ENCODE peak calls at places on chromosomes 4 and X, in six cellular contexts. P is HCT116; N is neural progenitor cell; X is CD8-positive, alpha-beta memory T cell; E is heart right ventricle; Z is endodermal cell. W is an unnamed sample.

GRCh38 chr4:17276821-17277220 is 235.1 kb downstream of the QDPR start:
- DNase-seq in P (no peak), N (no peak), X (no peak), E (peak; percentile 29), Z (no peak), W (peak; percentile 80)

GRCh38 chr4:86825511-86825910 is 23.7 kb downstream of the SLC10A6 start:
- DNase-seq in P (no peak), N (no peak), X (no peak), E (no peak), Z (no peak), W (no peak)

GRCh38 chrX:10011261-10011931 is 44.2 kb downstream of the CLDN34 start:
- DNase-seq in P (no peak), N (peak; percentile 58), X (no peak), E (no peak), Z (peak; percentile 59), W (no peak)

GRCh38 chr4:113776679-113777078 is 15.1 kb upstream of the CAMK2D start:
- DNase-seq in P (no peak), N (no peak), X (no peak), E (no peak), Z (peak; percentile 67), W (no peak)

GRCh38 chr4:11954093-11954492 is 525.4 kb upstream of the HS3ST1 start:
- DNase-seq in P (peak; percentile 44), N (peak; percentile 44), X (no peak), E (no peak), Z (peak; percentile 64), W (no peak)

GRCh38 chrX:46506076-46506475 is 39.1 kb downstream of the ZNF674 start:
- DNase-seq in P (no peak), N (no peak), X (no peak), E (no peak), Z (no peak), W (no peak)

GRCh38 chr4:5399790-5400421 is 308.5 kb downstream of the EVC2 start:
- DNase-seq in P (peak; percentile 8), N (peak; percentile 70), X (no peak), E (no peak), Z (peak; percentile 78), W (no peak)

GRCh38 chrX:23052324-23052723 is 52.6 kb downstream of the DDX53 start:
- DNase-seq in P (no peak), N (no peak), X (no peak), E (no peak), Z (no peak), W (no peak)

DNA sequence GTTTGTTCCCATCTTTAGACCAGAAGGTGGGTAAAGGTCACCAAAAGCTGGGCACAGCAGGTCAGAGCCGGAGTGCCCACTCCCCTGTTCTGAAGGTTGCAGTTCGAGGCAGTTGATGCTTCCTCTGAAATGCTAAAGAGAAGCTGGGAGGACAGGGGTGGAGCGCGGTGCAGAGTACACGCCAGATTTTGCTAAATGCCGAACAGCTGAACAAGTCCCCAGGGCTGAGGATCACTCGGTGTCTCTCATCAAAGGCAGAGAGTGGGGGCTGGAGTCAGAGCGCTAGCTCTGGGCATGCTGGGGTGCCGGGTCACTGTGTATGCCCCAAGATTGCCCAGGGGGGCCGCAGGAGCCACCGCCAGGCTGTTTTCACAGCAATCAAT is 197.0 kb downstream of the BCOR start:
- DNase-seq in P (no peak), N (peak; percentile 36), X (no peak), E (no peak), Z (peak; percentile 67), W (no peak)
- H3K4me3 ChIP-seq in P (no peak overlapping the region), N (no peak overlapping the region), X (no peak overlapping the region), E (no peak overlapping the region), Z (no peak overlapping the region), W (no peak overlapping the region)

DNA sequence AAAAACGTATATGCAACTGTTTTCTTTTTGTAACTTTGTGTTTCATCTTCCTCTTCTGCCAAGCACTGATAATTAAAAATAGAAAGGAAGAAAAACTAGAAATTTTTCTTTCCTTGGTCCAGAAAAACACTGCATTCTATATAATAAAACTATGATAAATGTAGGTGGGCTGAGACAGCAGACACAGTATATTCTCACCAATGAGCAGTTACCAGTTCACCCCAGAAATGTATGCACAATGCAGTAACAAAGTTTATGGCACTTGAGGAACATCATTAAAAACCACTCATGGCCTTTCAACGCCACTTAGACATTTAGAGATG is 79.4 kb downstream of the FAT1 start:
- DNase-seq in P (no peak), N (no peak), X (no peak), E (no peak), Z (no peak), W (no peak)
- H3K4me3 ChIP-seq in P (no peak overlapping the region), N (no peak overlapping the region), X (no peak overlapping the region), E (no peak overlapping the region), Z (no peak overlapping the region), W (no peak overlapping the region)

DNA sequence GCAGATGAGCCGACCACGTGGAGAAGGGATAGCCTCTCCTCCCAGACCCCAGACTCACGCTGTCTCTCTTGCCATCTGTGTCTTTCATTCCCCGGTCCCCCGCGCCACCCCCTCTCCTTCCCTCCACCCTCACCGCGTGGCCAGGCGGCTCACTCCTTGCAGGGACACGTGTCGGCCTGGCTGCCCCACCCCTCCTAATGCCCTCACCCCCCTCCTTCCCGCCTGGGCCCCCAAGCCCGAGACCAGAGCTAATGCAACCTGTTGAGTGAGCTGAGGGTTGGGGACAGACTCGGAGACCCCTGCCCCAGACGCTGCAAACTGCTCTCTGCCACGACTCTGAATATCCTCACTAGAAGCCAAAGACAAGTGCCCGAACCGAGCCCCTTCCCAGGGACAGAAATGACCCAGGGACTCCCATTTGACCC is 1.8 kb downstream of the SLC38A5 start:
- DNase-seq in P (no peak), N (peak; percentile 14), X (peak; percentile 5), E (no peak), Z (peak; percentile 50), W (no peak)
- H3K4me3 ChIP-seq in P (peak overlapping the region; percentile 62), N (peak overlapping the region; percentile 35), X (peak overlapping the region; percentile 74), E (peak overlapping the region; percentile 28), Z (peak overlapping the region; percentile 85), W (no peak overlapping the region)

GRCh38 chrX:16870095-16870860 is at the start of gene RBBP7:
- DNase-seq in P (peak; percentile 67), N (peak; percentile 98), X (peak; percentile 87), E (peak; percentile 92), Z (peak; percentile 98), W (peak; percentile 98)

GRCh38 chrX:16868920-16869319 is 1.2 kb downstream of the RBBP7 start:
- DNase-seq in P (no peak), N (no peak), X (no peak), E (no peak), Z (no peak), W (no peak)

GRCh38 chrX:16870861-16871584 is 861 bp upstream of the RBBP7 start:
- DNase-seq in P (no peak), N (peak; percentile 85), X (no peak), E (peak; percentile 39), Z (peak; percentile 88), W (peak; percentile 57)

GRCh38 chrX:16869393-16870094 is 618 bp downstream of the RBBP7 start:
- DNase-seq in P (no peak), N (peak; percentile 87), X (peak; percentile 44), E (peak; percentile 44), Z (peak; percentile 83), W (peak; percentile 60)

GRCh38 chrX:16867947-16868346 is 2.2 kb downstream of the RBBP7 start:
- DNase-seq in P (no peak), N (no peak), X (no peak), E (no peak), Z (no peak), W (no peak)
- H3K4me3 ChIP-seq in P (peak overlapping the region; percentile 74), N (peak overlapping the region; percentile 91), X (no peak overlapping the region), E (no peak overlapping the region), Z (peak overlapping the region; percentile 88), W (no peak overlapping the region)

GRCh38 chrX:37686348-37686736 is 751 bp downstream of the XK start:
- DNase-seq in P (no peak), N (no peak), X (no peak), E (no peak), Z (no peak), W (no peak)
- H3K4me3 ChIP-seq in P (peak overlapping the region; percentile 50), N (peak overlapping the region; percentile 36), X (no peak overlapping the region), E (peak overlapping the region; percentile 54), Z (peak overlapping the region; percentile 45), W (no peak overlapping the region)

GRCh38 chr4:16225139-16225538 is 1.1 kb downstream of the TAPT1 start:
- DNase-seq in P (no peak), N (no peak), X (no peak), E (no peak), Z (no peak), W (no peak)

GRCh38 chr4:16224669-16225068 is 1.6 kb downstream of the TAPT1 start:
- DNase-seq in P (no peak), N (no peak), X (no peak), E (no peak), Z (no peak), W (no peak)

GRCh38 chr4:16222957-16223527 is 3.2 kb downstream of the TAPT1 start:
- DNase-seq in P (no peak), N (no peak), X (no peak), E (no peak), Z (no peak), W (no peak)

GRCh38 chr4:16225681-16225995 is 633 bp downstream of the TAPT1 start:
- DNase-seq in P (no peak), N (no peak), X (no peak), E (no peak), Z (no peak), W (no peak)

DNA sequence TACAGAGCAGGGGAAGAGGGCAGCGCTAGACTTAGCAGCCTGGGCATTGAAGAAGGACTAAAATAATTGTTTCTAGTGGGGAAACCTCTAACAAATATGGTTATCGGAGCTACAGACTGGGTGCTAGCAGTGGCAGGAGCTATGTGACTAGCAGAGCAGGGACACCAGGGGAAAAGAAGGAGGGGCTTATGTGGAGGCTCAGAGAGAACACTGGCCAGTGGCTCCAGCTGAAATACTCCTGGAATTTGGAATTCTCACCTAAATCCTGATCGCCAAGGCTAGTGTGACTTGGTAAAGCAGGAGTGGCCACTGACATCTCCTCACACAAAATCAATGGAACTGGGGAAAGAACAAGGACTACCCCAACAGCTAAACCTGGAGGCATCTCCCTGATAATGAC is 2.0 kb downstream of the TAPT1 start:
- DNase-seq in P (no peak), N (peak; percentile 39), X (no peak), E (no peak), Z (peak; percentile 71), W (no peak)
- H3K4me3 ChIP-seq in P (no peak overlapping the region), N (peak overlapping the region; percentile 99), X (peak overlapping the region; percentile 83), E (peak overlapping the region; percentile 87), Z (peak overlapping the region; percentile 90), W (no peak overlapping the region)

DNA sequence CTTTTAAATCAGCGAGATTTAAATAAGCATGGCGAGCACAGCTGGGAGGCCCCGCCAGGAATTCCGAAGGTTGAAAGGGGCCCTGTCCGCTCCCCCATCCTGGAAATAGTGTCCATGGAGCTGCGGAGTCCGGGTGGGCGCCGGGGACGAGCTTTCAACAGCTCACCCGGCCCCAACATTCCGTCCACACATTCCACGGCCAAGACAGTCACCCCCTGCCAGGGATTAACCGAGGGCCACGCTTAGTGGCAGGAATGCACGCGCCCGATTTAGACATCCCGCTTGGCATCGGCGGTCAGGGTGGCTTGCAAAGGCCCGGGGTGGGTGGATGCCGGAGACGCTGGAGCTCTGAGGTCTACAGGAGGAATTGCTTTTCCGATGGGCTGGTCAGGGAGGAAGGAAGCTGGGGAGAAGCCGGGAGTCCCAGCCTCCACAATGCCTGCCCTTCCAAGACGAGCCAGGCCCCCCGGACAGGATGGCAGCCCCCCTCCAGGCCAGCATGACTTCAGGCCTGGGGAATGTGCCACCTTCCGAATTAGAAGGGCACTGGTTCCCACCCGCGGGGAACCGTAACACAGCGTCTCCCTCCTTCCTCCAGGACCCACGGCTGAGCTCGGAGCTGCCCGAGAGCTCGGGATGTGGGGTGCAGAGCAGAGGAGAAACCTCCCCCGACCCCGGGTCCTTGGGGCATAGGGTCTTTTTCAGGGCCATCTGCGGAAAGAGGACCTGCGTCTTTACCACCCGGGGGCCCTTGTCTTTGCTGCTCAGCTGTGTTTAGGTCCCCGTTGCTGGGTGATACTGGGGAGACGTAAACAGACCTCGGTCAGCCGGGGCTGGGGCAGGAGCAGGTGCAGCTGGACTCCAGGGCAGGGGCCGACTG is 26.9 kb upstream of the PPP2R3B start:
- DNase-seq in P (no peak), N (peak; percentile 81), X (no peak), E (peak; percentile 74), Z (peak; percentile 87), W (peak; percentile 54)
- H3K4me3 ChIP-seq in P (no peak overlapping the region), N (peak overlapping the region; percentile 41), X (no peak overlapping the region), E (peak overlapping the region; percentile 51), Z (no peak overlapping the region), W (peak overlapping the region; percentile 2)